ENCODE peak calls at places on chromosomes 2 and 18, in six cellular contexts. G, C, J, D, H and S are unnamed samples.

GRCh38 chr2:53231908-53232307 is 535.7 kb upstream of the CHAC2 start:
- DNase-seq in G (no peak), C (no peak), J (no peak), D (no peak), H (no peak), S (no peak)

GRCh38 chr2:19710230-19710629 is 191.6 kb downstream of the TTC32 start:
- DNase-seq in G (no peak), C (no peak), J (no peak), D (no peak), H (no peak), S (no peak)

GRCh38 chr18:13452448-13452811 is 233.9 kb downstream of the LDLRAD4 start:
- DNase-seq in G (no peak), C (peak), J (no peak), D (no peak), H (peak), S (no peak)

GRCh38 chr2:129396980-129397599 is 582.4 kb upstream of the RAB6C start:
- DNase-seq in G (peak), C (no peak), J (peak), D (no peak), H (peak), S (no peak)

GRCh38 chr2:69366-70344 is 23.4 kb upstream of the FAM110C start:
- DNase-seq in G (no peak), C (no peak), J (no peak), D (no peak), H (no peak), S (no peak)

GRCh38 chr18:6920099-6920955 is 190.8 kb downstream of the ARHGAP28 start:
- DNase-seq in G (peak), C (peak), J (peak), D (peak), H (peak), S (peak)

GRCh38 chr2:47455411-47455810 is 52.5 kb downstream of the MSH2 start:
- DNase-seq in G (no peak), C (no peak), J (no peak), D (no peak), H (no peak), S (no peak)

GRCh38 chr2:240455227-240455718 is 19.8 kb downstream of the GPC1 start:
- DNase-seq in G (no peak), C (no peak), J (peak), D (no peak), H (no peak), S (no peak)

GRCh38 chr2:3317871-3318270 is 59.7 kb downstream of the EIPR1 start:
- DNase-seq in G (no peak), C (no peak), J (no peak), D (no peak), H (no peak), S (no peak)

GRCh38 chr2:219595250-219595649 is 2.4 kb upstream of the STK11IP start:
- DNase-seq in G (no peak), C (no peak), J (no peak), D (peak), H (no peak), S (no peak)

GRCh38 chr18:12470382-12471090 is 62.8 kb downstream of the PRELID3A start:
- DNase-seq in G (no peak), C (no peak), J (no peak), D (peak), H (no peak), S (no peak)

GRCh38 chr2:157488877-157489276 is 45.0 kb upstream of the CYTIP start:
- DNase-seq in G (no peak), C (no peak), J (no peak), D (no peak), H (no peak), S (no peak)

GRCh38 chr2:237669129-237669627 is 41.8 kb downstream of the LRRFIP1 start:
- DNase-seq in G (no peak), C (no peak), J (no peak), D (no peak), H (no peak), S (no peak)

GRCh38 chr2:198004173-198004572 is 199.8 kb downstream of the PLCL1 start:
- DNase-seq in G (no peak), C (no peak), J (no peak), D (no peak), H (peak), S (no peak)

GRCh38 chr2:204150695-204151240 is 214.2 kb downstream of the ICOS start:
- DNase-seq in G (no peak), C (no peak), J (no peak), D (no peak), H (no peak), S (no peak)

GRCh38 chr2:174535757-174536703 is 49.2 kb upstream of the GPR155 start:
- DNase-seq in G (no peak), C (no peak), J (no peak), D (no peak), H (no peak), S (no peak)

GRCh38 chr2:85222792-85223191 is 89.6 kb downstream of the TCF7L1 start:
- DNase-seq in G (no peak), C (no peak), J (no peak), D (no peak), H (no peak), S (no peak)

DNA sequence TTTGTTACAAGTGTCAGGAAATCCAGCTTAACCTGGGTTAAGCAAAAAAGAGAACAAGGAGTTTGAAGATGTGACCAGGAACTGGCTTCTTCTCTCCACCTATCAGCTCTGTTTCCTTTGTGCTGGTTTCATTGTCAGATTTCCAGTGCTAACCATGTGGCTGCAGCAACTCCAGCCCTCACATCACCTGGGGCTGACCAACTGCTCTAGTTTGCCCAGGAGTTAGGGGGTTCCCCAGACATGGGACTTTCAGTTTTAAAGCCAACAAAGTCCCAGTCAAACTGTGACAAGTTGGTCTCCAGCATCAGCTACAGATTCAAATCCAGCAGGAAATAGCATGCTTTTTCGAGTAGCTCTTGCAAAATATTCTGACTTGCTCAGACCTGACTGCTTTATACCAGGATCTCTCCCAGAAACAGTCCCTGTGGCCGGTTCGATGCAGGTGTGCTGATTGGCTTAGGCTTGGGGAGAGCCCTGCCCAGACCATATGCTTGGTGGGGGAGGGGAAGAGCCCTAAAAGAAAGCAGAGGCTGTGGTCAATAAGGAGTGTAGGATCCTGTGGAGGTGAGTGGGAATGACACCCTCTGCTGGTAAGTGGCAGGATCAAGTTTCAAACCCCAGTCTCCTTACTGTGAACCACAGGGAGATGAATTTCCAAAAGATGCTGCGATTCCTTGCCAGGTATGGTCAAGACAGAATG is 49.5 kb downstream of the KCNE4 start:
- DNase-seq in G (no peak), C (no peak), J (no peak), D (no peak), H (peak), S (peak)
- TF ChIP-seq CTCF in G (no peak), C (peak), J (peak), D (peak), H (peak), S (peak)

DNA sequence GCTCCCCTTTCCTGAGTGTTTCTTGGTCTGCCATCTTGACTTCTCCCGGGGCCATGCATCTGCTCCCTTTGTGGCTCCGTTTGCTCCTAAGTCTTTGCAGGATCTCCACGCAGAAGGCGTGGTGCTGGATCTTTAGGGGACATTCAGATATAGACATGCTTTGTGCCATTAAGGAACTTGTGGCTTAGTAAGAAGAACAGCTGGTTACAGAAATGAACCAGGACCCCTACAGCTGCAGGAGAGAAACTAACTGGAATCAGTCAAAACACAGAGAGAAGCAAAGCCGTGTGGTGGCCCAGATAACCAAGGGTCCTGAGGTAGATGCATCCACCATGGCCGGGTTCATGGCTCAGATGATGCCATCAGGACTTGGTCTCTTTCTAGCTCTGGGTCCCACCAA is 97.6 kb downstream of the SH3RF3 start:
- DNase-seq in G (no peak), C (no peak), J (no peak), D (no peak), H (no peak), S (no peak)
- TF ChIP-seq CTCF in G (no peak), C (no peak), J (no peak), D (no peak), H (no peak), S (no peak)

GRCh38 chr2:126657636-126658315 is 1.8 kb downstream of the GYPC start:
- DNase-seq in G (peak), C (peak), J (peak), D (no peak), H (peak), S (peak)
- TF ChIP-seq CTCF in G (no peak), C (no peak), J (no peak), D (no peak), H (peak), S (peak)

DNA sequence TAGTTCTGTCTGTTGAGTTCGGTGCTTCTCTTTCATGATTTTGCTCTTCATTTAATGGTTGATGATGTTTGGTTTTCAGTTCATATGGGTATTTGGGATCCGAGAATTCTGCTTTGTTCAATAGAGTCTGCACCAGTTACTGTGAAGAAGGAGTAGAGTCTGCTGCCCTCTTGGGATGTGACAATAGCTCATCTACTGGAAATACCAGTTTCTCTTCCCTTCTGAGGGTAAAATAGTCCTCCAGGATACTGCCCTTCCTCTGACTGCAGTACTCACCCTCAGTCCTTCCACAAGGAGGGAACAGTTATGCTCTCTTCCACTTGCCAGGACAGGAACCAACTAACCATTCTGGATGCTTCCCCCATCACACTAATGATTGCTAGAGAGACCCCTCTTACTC is 12.5 kb upstream of the TNFAIP6 start:
- DNase-seq in G (no peak), C (no peak), J (no peak), D (no peak), H (no peak), S (no peak)
- TF ChIP-seq CTCF in G (no peak), C (no peak), J (no peak), D (no peak), H (no peak), S (no peak)

GRCh38 chr2:64361151-64361938 is 92.6 kb upstream of the LGALSL start:
- DNase-seq in G (no peak), C (no peak), J (no peak), D (no peak), H (no peak), S (no peak)

GRCh38 chr2:64367444-64367843 is 86.5 kb upstream of the LGALSL start:
- DNase-seq in G (no peak), C (no peak), J (no peak), D (no peak), H (no peak), S (no peak)

GRCh38 chr2:64362562-64363026 is 91.4 kb upstream of the LGALSL start:
- DNase-seq in G (no peak), C (no peak), J (no peak), D (no peak), H (no peak), S (no peak)

GRCh38 chr2:64363140-64363539 is 90.8 kb upstream of the LGALSL start:
- DNase-seq in G (no peak), C (no peak), J (no peak), D (no peak), H (no peak), S (no peak)

DNA sequence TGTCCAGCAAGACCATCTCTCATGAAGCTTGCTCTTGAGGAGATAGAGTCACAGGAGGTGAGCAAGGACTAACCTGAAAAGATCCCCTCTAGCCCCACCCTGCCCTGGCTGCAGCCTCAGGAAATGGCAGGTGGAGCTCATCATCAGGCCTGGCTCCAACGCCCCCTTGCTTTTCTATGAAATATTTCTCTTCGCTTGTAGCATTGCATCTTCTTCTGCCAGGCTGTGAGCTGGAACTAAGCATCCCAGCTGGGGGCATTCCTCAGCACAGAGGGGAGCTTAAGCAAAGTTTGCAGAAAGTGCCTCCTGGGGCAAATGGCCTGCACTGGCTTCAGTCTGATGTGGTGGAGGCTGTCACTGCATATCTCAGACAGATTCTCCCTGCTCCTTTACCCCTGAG is 90.1 kb upstream of the LGALSL start:
- DNase-seq in G (no peak), C (no peak), J (no peak), D (no peak), H (no peak), S (no peak)
- TF ChIP-seq CTCF in G (no peak), C (no peak), J (no peak), D (no peak), H (no peak), S (no peak)